ENCODE peak calls at places on chromosomes 13 and 19, in four cellular contexts. B is H9, D is IMR-90, S is H1. M is an unnamed sample.

GRCh38 chr19:869245-870177 is 10.0 kb downstream of the CFD start:
- DNase-seq in B (no peak), D (peak; percentile 96), S (no peak), M (peak; percentile 61)

GRCh38 chr19:38455031-38455430 is 21.5 kb downstream of the RYR1 start:
- DNase-seq in B (no peak), D (peak; percentile 15), S (no peak), M (peak; percentile 64)

GRCh38 chr13:27679896-27680295 is 58.2 kb downstream of the POLR1D start:
- DNase-seq in B (no peak), D (no peak), S (no peak), M (no peak)

GRCh38 chr19:35716985-35717664 is 678 bp upstream of the KMT2B start:
- DNase-seq in B (peak; percentile 95), D (peak; percentile 94), S (peak; percentile 94), M (peak; percentile 98)

GRCh38 chr13:90867336-90867683 is 480.2 kb upstream of the MIR17HG start:
- DNase-seq in B (peak; percentile 76), D (peak; percentile 27), S (peak; percentile 80), M (peak; percentile 87)

GRCh38 chr19:39929750-39930149 is 4.7 kb downstream of the FCGBP start:
- DNase-seq in B (no peak), D (no peak), S (no peak), M (no peak)

GRCh38 chr19:58059003-58059671 is at the start of gene ZNF135:
- DNase-seq in B (peak; percentile 92), D (peak; percentile 50), S (peak; percentile 90), M (peak; percentile 96)

GRCh38 chr19:1261863-1262686 is 7.1 kb upstream of the CIRBP start:
- DNase-seq in B (no peak), D (peak; percentile 43), S (no peak), M (no peak)

GRCh38 chr13:53321301-53321700 is 292.7 kb downstream of the OLFM4 start:
- DNase-seq in B (no peak), D (no peak), S (no peak), M (no peak)

GRCh38 chr19:3656747-3657394 is 30.3 kb upstream of the CACTIN start:
- DNase-seq in B (no peak), D (no peak), S (no peak), M (no peak)

GRCh38 chr19:52889931-52890330 is 7.5 kb downstream of the ZNF320 start:
- DNase-seq in B (no peak), D (no peak), S (no peak), M (peak; percentile 60)

GRCh38 chr19:13095934-13096890 is 6.4 kb downstream of the LYL1 start:
- DNase-seq in B (peak; percentile 89), D (no peak), S (peak; percentile 84), M (peak; percentile 87)

GRCh38 chr19:34325961-34326360 is 39.0 kb upstream of the GPI start:
- DNase-seq in B (no peak), D (peak; percentile 60), S (no peak), M (no peak)

GRCh38 chr19:11435833-11436313 is 438 bp downstream of the PRKCSH start:
- DNase-seq in B (no peak), D (peak; percentile 31), S (no peak), M (peak; percentile 50)

GRCh38 chr19:54464044-54464623 is 556 bp upstream of the LENG9 start:
- DNase-seq in B (peak; percentile 99), D (peak; percentile 49), S (peak; percentile 95), M (peak; percentile 99)

GRCh38 chr13:76965759-76966421 is 17.6 kb downstream of the ACOD1 start:
- DNase-seq in B (no peak), D (peak; percentile 61), S (no peak), M (no peak)

GRCh38 chr13:83666126-83666525 is 216.1 kb downstream of the SLITRK1 start:
- DNase-seq in B (no peak), D (peak; percentile 7), S (no peak), M (no peak)

GRCh38 chr13:75783906-75784485 is 147.9 kb downstream of the LMO7 start:
- DNase-seq in B (no peak), D (no peak), S (no peak), M (no peak)

GRCh38 chr13:61410669-61411297 is 4.9 kb downstream of the PCDH20 start:
- DNase-seq in B (no peak), D (peak; percentile 8), S (no peak), M (peak; percentile 16)

GRCh38 chr13:43303040-43303729 is 279.8 kb downstream of the DNAJC15 start:
- DNase-seq in B (peak; percentile 73), D (peak; percentile 70), S (peak; percentile 72), M (peak; percentile 81)

GRCh38 chr13:90238433-90238832 is 1109.1 kb upstream of the MIR17HG start:
- DNase-seq in B (peak; percentile 41), D (no peak), S (no peak), M (peak; percentile 51)

GRCh38 chr13:30577381-30577780 is 40.3 kb upstream of the USPL1 start:
- DNase-seq in B (no peak), D (peak; percentile 95), S (no peak), M (peak; percentile 36)

GRCh38 chr19:7766535-7766934 is 3.5 kb downstream of the CLEC4M start:
- DNase-seq in B (no peak), D (no peak), S (no peak), M (no peak)

GRCh38 chr13:30110301-30111070 is 196.9 kb downstream of the KATNAL1 start:
- DNase-seq in B (no peak), D (no peak), S (no peak), M (no peak)

GRCh38 chr19:42143341-42144234 is 11.3 kb upstream of the POU2F2 start:
- DNase-seq in B (peak; percentile 73), D (peak; percentile 30), S (peak; percentile 89), M (peak; percentile 73)

GRCh38 chr13:113425931-113426590 is 27.2 kb downstream of the ADPRHL1 start:
- DNase-seq in B (no peak), D (no peak), S (no peak), M (no peak)

GRCh38 chr19:4208385-4209094 is 20.8 kb upstream of the EBI3 start:
- DNase-seq in B (peak; percentile 61), D (peak; percentile 43), S (peak; percentile 64), M (peak; percentile 83)

GRCh38 chr19:46493236-46494114 is 2.2 kb downstream of the PNMA8B start:
- DNase-seq in B (peak; percentile 53), D (no peak), S (peak; percentile 74), M (peak; percentile 54)

GRCh38 chr13:91112191-91112579 is 235.3 kb upstream of the MIR17HG start:
- DNase-seq in B (no peak), D (no peak), S (no peak), M (no peak)

GRCh38 chr13:90461398-90461797 is 886.1 kb upstream of the MIR17HG start:
- DNase-seq in B (no peak), D (no peak), S (no peak), M (no peak)

GRCh38 chr13:51235756-51236564 is 13.8 kb downstream of the FAM124A start:
- DNase-seq in B (no peak), D (no peak), S (no peak), M (peak; percentile 79)

GRCh38 chr13:24511019-24511823 is 1.4 kb downstream of the PARP4 start:
- DNase-seq in B (peak; percentile 38), D (peak; percentile 91), S (no peak), M (peak; percentile 83)

GRCh38 chr19:4064551-4065260 is 2.0 kb downstream of the ZBTB7A start:
- DNase-seq in B (peak; percentile 38), D (no peak), S (no peak), M (peak; percentile 53)

GRCh38 chr19:7926021-7926726 is at the start of gene CTXN1:
- DNase-seq in B (peak; percentile 71), D (no peak), S (peak; percentile 91), M (peak; percentile 69)

GRCh38 chr19:34172661-34173144 is 399 bp downstream of the LSM14A start:
- DNase-seq in B (no peak), D (no peak), S (no peak), M (no peak)

GRCh38 chr13:30107536-30108136 is 199.7 kb downstream of the KATNAL1 start:
- DNase-seq in B (no peak), D (peak; percentile 84), S (no peak), M (peak; percentile 58)

DNA sequence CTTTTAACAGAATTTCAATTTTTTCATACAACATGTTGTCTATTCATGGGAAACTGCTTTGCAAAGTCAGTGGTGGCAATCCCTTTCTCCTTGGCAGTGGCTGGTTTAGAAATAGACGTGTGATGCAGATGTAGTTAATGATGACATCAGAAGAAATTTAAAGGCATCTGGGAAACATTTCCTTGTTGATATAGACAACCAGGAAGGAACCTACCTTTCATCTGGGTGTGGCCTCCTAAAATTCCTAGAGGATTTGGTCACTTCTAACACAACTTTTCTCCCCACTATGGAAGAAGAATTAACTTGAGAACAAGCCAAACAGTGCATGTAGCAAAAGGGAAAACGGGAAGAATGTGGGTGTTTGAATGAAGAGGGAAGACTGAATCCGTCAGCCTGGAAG is 102.8 kb downstream of the EFNB2 start:
- DNase-seq in B (no peak), D (no peak), S (no peak), M (peak; percentile 43)
- H4K8ac ChIP-seq in B (no peak overlapping the region), D (no peak overlapping the region), S (no peak overlapping the region), M (no peak overlapping the region)

DNA sequence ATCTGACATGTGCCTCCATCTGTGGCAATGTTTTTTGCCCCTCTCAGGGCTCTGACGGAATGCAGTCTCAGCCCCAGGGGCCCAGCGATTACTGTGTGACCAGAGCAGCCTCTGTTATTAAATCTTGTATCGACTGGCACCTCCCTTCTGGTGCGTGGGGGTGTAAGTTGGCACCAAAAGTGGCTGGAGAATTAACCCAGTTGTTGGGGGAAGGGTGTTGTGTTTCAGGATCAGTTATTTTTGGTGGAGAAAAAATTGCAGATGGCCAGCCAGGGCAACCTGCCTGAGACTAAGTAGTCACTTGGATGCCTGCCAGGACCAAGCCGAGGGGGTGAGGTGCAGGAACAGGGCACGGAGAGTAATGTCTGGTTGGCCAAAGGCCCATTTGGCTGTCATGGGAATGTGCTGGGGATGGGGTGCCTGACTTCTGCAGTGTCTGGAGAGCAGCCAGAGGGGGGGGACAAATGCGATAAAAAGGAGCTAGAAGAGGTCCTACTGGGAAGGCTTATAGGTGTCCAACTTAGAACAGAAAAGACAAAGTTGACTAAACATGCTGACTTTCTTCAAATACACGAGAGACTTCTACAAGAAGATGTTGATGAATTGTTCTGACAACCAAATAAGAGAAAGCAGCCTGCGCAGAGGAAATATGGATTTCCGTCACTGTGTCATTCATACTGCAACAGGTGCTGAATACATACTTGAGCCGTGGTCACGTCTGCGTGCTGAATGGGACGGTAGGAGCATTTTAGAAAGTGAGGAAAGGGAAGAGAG is 69.8 kb downstream of the SIAH3 start:
- DNase-seq in B (no peak), D (no peak), S (no peak), M (no peak)
- H3K56ac ChIP-seq in B (no peak overlapping the region), D (no peak overlapping the region), S (no peak overlapping the region), M (no peak overlapping the region)

GRCh38 chr19:17522988-17523872 is 11.8 kb downstream of the PGLS start:
- DNase-seq in B (no peak), D (no peak), S (no peak), M (no peak)
- H4K8ac ChIP-seq in B (no peak overlapping the region), D (no peak overlapping the region), S (peak overlapping the region; percentile 41), M (no peak overlapping the region)

DNA sequence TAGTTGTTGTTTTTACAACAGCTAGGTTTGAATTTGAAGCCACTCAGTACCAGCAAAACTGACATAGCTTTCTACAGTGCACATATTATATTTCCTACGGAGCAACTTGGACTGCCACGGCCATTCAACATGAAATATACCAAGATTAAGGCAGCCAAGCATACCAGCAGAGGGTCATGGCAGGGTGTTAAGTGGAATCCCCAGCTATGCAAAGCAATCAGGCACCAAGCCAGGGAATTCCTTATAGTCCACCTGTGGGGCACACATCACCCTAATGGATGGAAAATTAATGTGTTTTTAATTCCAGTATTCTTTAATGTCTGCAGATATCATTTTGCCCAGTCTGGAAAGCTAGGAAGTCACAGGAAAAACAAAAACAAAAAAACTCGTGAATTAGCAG is 1190.3 kb downstream of the EFNB2 start:
- DNase-seq in B (no peak), D (no peak), S (no peak), M (no peak)
- H3K56ac ChIP-seq in B (no peak overlapping the region), D (no peak overlapping the region), S (no peak overlapping the region), M (no peak overlapping the region)

M was measured in mesendoderm.